ENCODE peak calls at places on chromosomes 2 and 18, in nine cellular contexts. One of them, this sample, is unnamed.

GRCh38 chr2:121873870-121874269 is 118.4 kb downstream of the TSN start:
- DNase-seq in HCT116: no peak
- DNase-seq in Panc1: no peak
- DNase-seq in GM23338: peak
- DNase-seq in upper lobe of left lung: no peak
- DNase-seq in endothelial cell of umbilical vein: no peak
- DNase-seq in K562: no peak
- DNase-seq in stomach: no peak
- DNase-seq in HepG2: no peak
- DNase-seq in this sample: no peak

GRCh38 chr2:158297120-158297519 is 159.4 kb downstream of the CCDC148 start:
- DNase-seq in stomach: no peak
- DNase-seq in K562: no peak
- DNase-seq in Panc1: no peak
- DNase-seq in HepG2: no peak
- DNase-seq in endothelial cell of umbilical vein: no peak
- DNase-seq in GM23338: no peak
- DNase-seq in HCT116: no peak
- DNase-seq in upper lobe of left lung: no peak
- DNase-seq in this sample: no peak

GRCh38 chr2:239519081-239519920 is 118.5 kb upstream of the HDAC4 start:
- DNase-seq in upper lobe of left lung: no peak
- DNase-seq in HCT116: no peak
- DNase-seq in Panc1: no peak
- DNase-seq in stomach: no peak
- DNase-seq in GM23338: no peak
- DNase-seq in K562: no peak
- DNase-seq in HepG2: no peak
- DNase-seq in endothelial cell of umbilical vein: no peak
- DNase-seq in this sample: no peak

GRCh38 chr2:26344581-26345283 is 1.2 kb upstream of the SELENOI start:
- DNase-seq in upper lobe of left lung: no peak
- DNase-seq in stomach: no peak
- DNase-seq in Panc1: no peak
- DNase-seq in endothelial cell of umbilical vein: peak
- DNase-seq in HCT116: peak
- DNase-seq in GM23338: peak
- DNase-seq in K562: peak
- DNase-seq in HepG2: peak
- DNase-seq in this sample: no peak

GRCh38 chr2:44333994-44334393 is 27.3 kb downstream of the PREPL start:
- DNase-seq in Panc1: no peak
- DNase-seq in upper lobe of left lung: no peak
- DNase-seq in K562: no peak
- DNase-seq in endothelial cell of umbilical vein: no peak
- DNase-seq in GM23338: no peak
- DNase-seq in HCT116: no peak
- DNase-seq in HepG2: no peak
- DNase-seq in stomach: no peak
- DNase-seq in this sample: no peak

GRCh38 chr2:108447947-108448677 is 894 bp upstream of the GCC2 start:
- DNase-seq in stomach: peak
- DNase-seq in upper lobe of left lung: no peak
- DNase-seq in GM23338: no peak
- DNase-seq in K562: no peak
- DNase-seq in HCT116: no peak
- DNase-seq in HepG2: peak
- DNase-seq in endothelial cell of umbilical vein: no peak
- DNase-seq in Panc1: no peak
- DNase-seq in this sample: no peak

GRCh38 chr2:8644605-8645175 is 37.2 kb upstream of the ID2 start:
- DNase-seq in upper lobe of left lung: peak
- DNase-seq in endothelial cell of umbilical vein: no peak
- DNase-seq in stomach: no peak
- DNase-seq in Panc1: no peak
- DNase-seq in HCT116: no peak
- DNase-seq in K562: peak
- DNase-seq in HepG2: no peak
- DNase-seq in GM23338: peak
- DNase-seq in this sample: peak

GRCh38 chr2:152465541-152465940 is 130.6 kb downstream of the FMNL2 start:
- DNase-seq in GM23338: no peak
- DNase-seq in K562: no peak
- DNase-seq in Panc1: no peak
- DNase-seq in upper lobe of left lung: no peak
- DNase-seq in endothelial cell of umbilical vein: no peak
- DNase-seq in HCT116: no peak
- DNase-seq in HepG2: no peak
- DNase-seq in stomach: no peak
- DNase-seq in this sample: no peak

GRCh38 chr2:168889635-168890005 is 610 bp downstream of the SPC25 start:
- DNase-seq in upper lobe of left lung: no peak
- DNase-seq in K562: no peak
- DNase-seq in HepG2: peak
- DNase-seq in stomach: no peak
- DNase-seq in endothelial cell of umbilical vein: no peak
- DNase-seq in HCT116: no peak
- DNase-seq in GM23338: no peak
- DNase-seq in Panc1: no peak
- DNase-seq in this sample: no peak

GRCh38 chr2:237509905-237510304 is 22.9 kb downstream of the MLPH start:
- DNase-seq in endothelial cell of umbilical vein: peak
- DNase-seq in HCT116: no peak
- DNase-seq in K562: no peak
- DNase-seq in Panc1: no peak
- DNase-seq in stomach: peak
- DNase-seq in GM23338: no peak
- DNase-seq in upper lobe of left lung: no peak
- DNase-seq in HepG2: no peak
- DNase-seq in this sample: no peak

GRCh38 chr2:107592225-107592624 is 234.5 kb upstream of the RGPD4 start:
- DNase-seq in Panc1: no peak
- DNase-seq in stomach: no peak
- DNase-seq in K562: no peak
- DNase-seq in HepG2: no peak
- DNase-seq in HCT116: no peak
- DNase-seq in endothelial cell of umbilical vein: no peak
- DNase-seq in GM23338: no peak
- DNase-seq in upper lobe of left lung: no peak
- DNase-seq in this sample: no peak

GRCh38 chr2:20012032-20012281 is 511 bp downstream of the MATN3 start:
- DNase-seq in HCT116: no peak
- DNase-seq in K562: no peak
- DNase-seq in Panc1: no peak
- DNase-seq in HepG2: no peak
- DNase-seq in stomach: no peak
- DNase-seq in GM23338: peak
- DNase-seq in upper lobe of left lung: no peak
- DNase-seq in endothelial cell of umbilical vein: no peak
- DNase-seq in this sample: no peak

GRCh38 chr2:214378455-214379103 is 32.3 kb upstream of the VWC2L start:
- DNase-seq in endothelial cell of umbilical vein: no peak
- DNase-seq in stomach: no peak
- DNase-seq in HepG2: no peak
- DNase-seq in upper lobe of left lung: no peak
- DNase-seq in GM23338: peak
- DNase-seq in HCT116: no peak
- DNase-seq in K562: no peak
- DNase-seq in Panc1: no peak
- DNase-seq in this sample: no peak

GRCh38 chr18:63578357-63578958 is 8.7 kb upstream of the SERPINB13 start:
- DNase-seq in GM23338: peak
- DNase-seq in endothelial cell of umbilical vein: peak
- DNase-seq in Panc1: peak
- DNase-seq in stomach: no peak
- DNase-seq in HCT116: peak
- DNase-seq in K562: peak
- DNase-seq in HepG2: peak
- DNase-seq in upper lobe of left lung: no peak
- DNase-seq in this sample: no peak

GRCh38 chr2:181678033-181678586 is 2.2 kb downstream of the NEUROD1 start:
- DNase-seq in GM23338: peak
- DNase-seq in stomach: peak
- DNase-seq in endothelial cell of umbilical vein: peak
- DNase-seq in upper lobe of left lung: peak
- DNase-seq in HCT116: no peak
- DNase-seq in HepG2: peak
- DNase-seq in Panc1: no peak
- DNase-seq in K562: peak
- DNase-seq in this sample: no peak

GRCh38 chr2:23632831-23633395 is 247.9 kb downstream of the KLHL29 start:
- DNase-seq in endothelial cell of umbilical vein: no peak
- DNase-seq in HCT116: no peak
- DNase-seq in upper lobe of left lung: no peak
- DNase-seq in stomach: no peak
- DNase-seq in HepG2: no peak
- DNase-seq in K562: no peak
- DNase-seq in GM23338: no peak
- DNase-seq in Panc1: no peak
- DNase-seq in this sample: no peak

GRCh38 chr18:43656547-43656946 is 379.3 kb upstream of the SYT4 start:
- DNase-seq in endothelial cell of umbilical vein: no peak
- DNase-seq in Panc1: no peak
- DNase-seq in upper lobe of left lung: no peak
- DNase-seq in HepG2: no peak
- DNase-seq in HCT116: no peak
- DNase-seq in K562: no peak
- DNase-seq in GM23338: no peak
- DNase-seq in stomach: no peak
- DNase-seq in this sample: no peak

GRCh38 chr2:203648273-203648672 is 58.2 kb upstream of the CD28 start:
- DNase-seq in stomach: no peak
- DNase-seq in HCT116: no peak
- DNase-seq in K562: no peak
- DNase-seq in Panc1: no peak
- DNase-seq in GM23338: no peak
- DNase-seq in endothelial cell of umbilical vein: no peak
- DNase-seq in upper lobe of left lung: no peak
- DNase-seq in HepG2: peak
- DNase-seq in this sample: no peak

DNA sequence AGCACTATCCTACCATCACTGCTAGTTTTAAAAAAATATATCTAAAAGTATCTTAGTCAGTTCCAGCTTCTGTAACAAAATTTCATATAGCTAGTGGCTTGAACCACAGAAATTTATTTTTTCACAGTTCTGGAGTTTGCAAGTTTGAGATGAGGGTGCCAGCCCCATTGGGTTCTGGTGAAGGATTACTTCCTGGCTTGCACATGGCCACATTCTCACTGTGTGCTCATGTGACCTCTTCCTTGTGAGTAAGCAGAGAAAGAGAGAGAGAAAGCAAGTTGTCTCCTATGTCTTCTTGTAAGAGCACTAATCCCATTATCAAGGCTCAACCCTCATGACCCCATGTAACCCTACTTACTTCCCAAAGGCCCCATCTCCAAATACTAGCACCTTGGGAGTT is 158.9 kb downstream of the DOK6 start:
- DNase-seq in endothelial cell of umbilical vein: no peak
- DNase-seq in Panc1: no peak
- DNase-seq in stomach: no peak
- DNase-seq in HCT116: no peak
- DNase-seq in GM23338: no peak
- DNase-seq in HepG2: no peak
- DNase-seq in upper lobe of left lung: no peak
- DNase-seq in K562: no peak
- DNase-seq in this sample: no peak
- H3K27ac ChIP-seq in endothelial cell of umbilical vein: no peak
- H3K27ac ChIP-seq in Panc1: no peak
- H3K27ac ChIP-seq in stomach: no peak
- H3K27ac ChIP-seq in HCT116: no peak
- H3K27ac ChIP-seq in GM23338: no peak
- H3K27ac ChIP-seq in HepG2: no peak
- H3K27ac ChIP-seq in upper lobe of left lung: no peak
- H3K27ac ChIP-seq in K562: no peak
- H3K27ac ChIP-seq in this sample: no peak

GRCh38 chr2:187986392-187987105 is 305.1 kb upstream of the GULP1 start:
- DNase-seq in endothelial cell of umbilical vein: peak
- DNase-seq in K562: no peak
- DNase-seq in GM23338: no peak
- DNase-seq in Panc1: no peak
- DNase-seq in HCT116: no peak
- DNase-seq in upper lobe of left lung: no peak
- DNase-seq in stomach: no peak
- DNase-seq in HepG2: no peak
- DNase-seq in this sample: no peak
- TF ChIP-seq POLR2AphosphoS5 in endothelial cell of umbilical vein: no peak
- TF ChIP-seq POLR2AphosphoS5 in K562: no peak
- TF ChIP-seq POLR2AphosphoS5 in GM23338: no peak
- TF ChIP-seq POLR2AphosphoS5 in Panc1: no peak
- TF ChIP-seq POLR2AphosphoS5 in HCT116: no peak
- TF ChIP-seq POLR2AphosphoS5 in upper lobe of left lung: no peak
- TF ChIP-seq POLR2AphosphoS5 in stomach: no peak
- TF ChIP-seq POLR2AphosphoS5 in HepG2: no peak
- TF ChIP-seq POLR2AphosphoS5 in this sample: no peak

GRCh38 chr18:80246656-80247402 is 485 bp downstream of the PARD6G start:
- DNase-seq in K562: peak
- DNase-seq in GM23338: peak
- DNase-seq in HepG2: no peak
- DNase-seq in upper lobe of left lung: peak
- DNase-seq in Panc1: no peak
- DNase-seq in endothelial cell of umbilical vein: peak
- DNase-seq in HCT116: no peak
- DNase-seq in stomach: no peak
- DNase-seq in this sample: no peak
- H3K27ac ChIP-seq in K562: no peak
- H3K27ac ChIP-seq in GM23338: no peak
- H3K27ac ChIP-seq in HepG2: peak
- H3K27ac ChIP-seq in upper lobe of left lung: peak
- H3K27ac ChIP-seq in Panc1: no peak
- H3K27ac ChIP-seq in endothelial cell of umbilical vein: no peak
- H3K27ac ChIP-seq in HCT116: peak
- H3K27ac ChIP-seq in stomach: peak
- H3K27ac ChIP-seq in this sample: peak

DNA sequence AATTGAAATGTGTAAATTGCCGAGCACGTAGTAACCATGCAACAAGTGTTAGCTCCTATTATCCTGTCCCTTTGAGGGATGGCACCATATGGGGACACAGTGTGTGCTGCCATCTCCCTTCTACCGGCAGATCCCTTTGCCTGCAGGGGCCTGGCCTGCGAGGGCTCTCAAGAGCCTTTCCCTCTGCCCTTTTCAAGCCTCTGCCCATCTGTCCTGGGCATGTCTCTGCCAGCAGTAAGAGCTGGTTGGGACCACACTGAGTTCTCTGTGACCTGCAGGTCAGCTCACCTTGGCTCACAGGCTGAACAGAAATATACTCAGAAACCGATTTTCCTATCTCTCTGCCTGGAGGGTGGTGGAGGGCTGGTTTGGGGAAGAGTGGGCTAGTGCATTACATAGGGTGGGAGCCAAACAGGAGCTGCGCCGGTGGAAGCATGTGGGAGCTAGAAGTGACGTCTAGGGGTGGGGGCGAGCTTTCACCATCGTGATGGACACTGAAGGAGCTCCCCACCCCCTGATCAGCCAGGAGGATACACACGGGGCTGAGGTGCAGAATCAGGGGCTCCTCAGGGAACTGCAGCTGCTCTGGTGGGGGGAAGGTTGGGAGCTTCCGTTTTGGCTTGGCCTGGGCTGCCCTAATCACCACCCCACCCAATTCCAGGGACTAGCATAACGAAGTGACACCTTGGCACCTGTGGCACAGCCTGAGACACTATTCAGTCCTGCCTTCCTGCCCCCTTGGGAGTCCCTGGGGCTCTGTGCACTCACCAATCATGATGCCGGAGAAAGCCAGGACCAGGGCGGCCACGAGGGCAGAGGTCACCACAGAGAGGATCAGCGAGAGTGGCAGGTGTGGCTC is 109.7 kb downstream of the CLIP4 start:
- DNase-seq in Panc1: no peak
- DNase-seq in GM23338: no peak
- DNase-seq in K562: no peak
- DNase-seq in endothelial cell of umbilical vein: no peak
- DNase-seq in HepG2: no peak
- DNase-seq in stomach: no peak
- DNase-seq in HCT116: no peak
- DNase-seq in upper lobe of left lung: no peak
- DNase-seq in this sample: no peak
- TF ChIP-seq POLR2AphosphoS5 in Panc1: no peak
- TF ChIP-seq POLR2AphosphoS5 in GM23338: no peak
- TF ChIP-seq POLR2AphosphoS5 in K562: no peak
- TF ChIP-seq POLR2AphosphoS5 in endothelial cell of umbilical vein: no peak
- TF ChIP-seq POLR2AphosphoS5 in HepG2: no peak
- TF ChIP-seq POLR2AphosphoS5 in stomach: no peak
- TF ChIP-seq POLR2AphosphoS5 in HCT116: no peak
- TF ChIP-seq POLR2AphosphoS5 in upper lobe of left lung: no peak
- TF ChIP-seq POLR2AphosphoS5 in this sample: no peak